ENCODE peak calls at places on chromosome 2, in eight cellular contexts. F is colonic mucosa, P is nephron progenitor cell, X is AG04450, V is A549, R is WTC11, Y is cardiac muscle cell, W is tibial nerve. I is an unnamed sample.

GRCh38 chr2:36564377-36564930 is 33.5 kb downstream of the FEZ2 start:
- DNase-seq in X (no peak), P (no peak), R (no peak), Y (no peak), W (no peak), F (no peak), V (no peak), I (no peak)

GRCh38 chr2:96552284-96553175 is 16.0 kb downstream of the ARID5A start:
- DNase-seq in W (no peak), F (peak), V (no peak), R (no peak), P (no peak), Y (no peak), X (no peak), I (no peak)

GRCh38 chr2:227862741-227863588 is 8.5 kb upstream of the DAW1 start:
- DNase-seq in W (peak), Y (peak), X (peak), V (peak), P (no peak), R (no peak), F (no peak), I (no peak)

GRCh38 chr2:114598329-114598728 is 155.9 kb downstream of the DPP10 start:
- DNase-seq in W (no peak), P (no peak), V (no peak), Y (no peak), X (no peak), F (no peak), R (no peak), I (no peak)

GRCh38 chr2:15762449-15762848 is 170.8 kb downstream of the DDX1 start:
- DNase-seq in W (no peak), Y (no peak), R (no peak), X (no peak), P (no peak), F (no peak), V (no peak), I (peak)

GRCh38 chr2:168758970-168759820 is 43.2 kb upstream of the NOSTRIN start:
- DNase-seq in W (peak), P (peak), F (no peak), R (no peak), V (peak), X (peak), Y (peak), I (no peak)

GRCh38 chr2:34229998-34230397 is 630.9 kb upstream of the FAM98A start:
- DNase-seq in P (no peak), W (no peak), V (no peak), X (no peak), Y (no peak), R (no peak), F (no peak), I (no peak)

GRCh38 chr2:179954026-179954425 is 53.1 kb downstream of the CWC22 start:
- DNase-seq in Y (no peak), P (no peak), F (no peak), V (peak), R (no peak), W (no peak), X (no peak), I (no peak)

GRCh38 chr2:134009440-134009839 is 244.4 kb upstream of the MGAT5 start:
- DNase-seq in F (no peak), Y (no peak), X (no peak), R (no peak), V (no peak), W (no peak), P (no peak), I (no peak)

GRCh38 chr2:28687181-28687580 is 64.4 kb upstream of the PPP1CB start:
- DNase-seq in X (no peak), P (no peak), W (no peak), V (no peak), F (no peak), R (no peak), Y (no peak), I (no peak)

GRCh38 chr2:144424559-144425240 is 95.2 kb downstream of the ZEB2 start:
- DNase-seq in R (no peak), V (no peak), X (no peak), W (no peak), F (no peak), Y (no peak), P (no peak), I (no peak)

GRCh38 chr2:217838409-217838831 is 164.4 kb downstream of the TNS1 start:
- DNase-seq in W (no peak), X (no peak), R (no peak), Y (no peak), P (no peak), F (no peak), V (no peak), I (no peak)

GRCh38 chr2:154758871-154759270 is 60.4 kb downstream of the KCNJ3 start:
- DNase-seq in R (no peak), X (no peak), F (no peak), P (no peak), W (no peak), Y (no peak), V (no peak), I (no peak)

GRCh38 chr2:98037666-98038339 is 42.1 kb upstream of the TMEM131 start:
- DNase-seq in R (no peak), Y (no peak), V (no peak), X (no peak), P (no peak), F (peak), W (no peak), I (peak)

GRCh38 chr2:190973262-190973661 is 40.7 kb downstream of the STAT1 start:
- DNase-seq in V (no peak), F (no peak), P (no peak), W (no peak), X (no peak), R (no peak), Y (no peak), I (no peak)

GRCh38 chr2:116489944-116490343 is 1324.5 kb upstream of the DDX18 start:
- DNase-seq in W (no peak), V (no peak), X (no peak), Y (peak), P (no peak), R (no peak), F (no peak), I (no peak)

GRCh38 chr2:228722311-228722710 is 540.8 kb upstream of the SPHKAP start:
- DNase-seq in Y (no peak), W (no peak), R (no peak), F (no peak), V (no peak), P (no peak), X (no peak), I (no peak)

GRCh38 chr2:150138587-150138986 is 348.9 kb downstream of the RND3 start:
- DNase-seq in P (no peak), V (no peak), W (no peak), F (no peak), R (no peak), X (no peak), Y (no peak), I (no peak)

GRCh38 chr2:7272180-7272579 is 355.0 kb downstream of the RNF144A start:
- DNase-seq in R (no peak), X (no peak), V (no peak), F (no peak), P (no peak), Y (peak), W (no peak), I (no peak)

GRCh38 chr2:179265082-179265575 is 497 bp upstream of the SESTD1 start:
- DNase-seq in V (no peak), P (no peak), R (no peak), X (no peak), W (no peak), F (no peak), Y (peak), I (no peak)

GRCh38 chr2:98899041-98899702 is 36.9 kb downstream of the CRACDL start:
- DNase-seq in W (no peak), F (no peak), R (no peak), Y (no peak), V (no peak), P (no peak), X (no peak), I (peak)

GRCh38 chr2:102801098-102801718 is 39.4 kb downstream of the TMEM182 start:
- DNase-seq in W (no peak), Y (peak), X (no peak), V (peak), P (no peak), F (no peak), R (no peak), I (no peak)

GRCh38 chr2:102801858-102802699 is 40.2 kb downstream of the TMEM182 start:
- DNase-seq in W (no peak), F (no peak), R (no peak), P (no peak), V (no peak), Y (no peak), X (no peak), I (no peak)

GRCh38 chr2:102803041-102803896 is 41.4 kb downstream of the TMEM182 start:
- DNase-seq in W (no peak), V (no peak), R (no peak), Y (no peak), P (no peak), F (no peak), X (no peak), I (no peak)

GRCh38 chr2:102806250-102806837 is 44.5 kb downstream of the TMEM182 start:
- DNase-seq in Y (peak), X (peak), W (peak), F (peak), P (peak), R (peak), V (peak), I (peak)

GRCh38 chr2:102803897-102804217 is 42.0 kb downstream of the TMEM182 start:
- DNase-seq in Y (no peak), V (no peak), W (no peak), X (no peak), P (no peak), F (no peak), R (no peak), I (no peak)
- TF ChIP-seq CTCF in Y (no peak), V (no peak), W (no peak), X (no peak), P (no peak), F (no peak), R (no peak), I (no peak)

DNA sequence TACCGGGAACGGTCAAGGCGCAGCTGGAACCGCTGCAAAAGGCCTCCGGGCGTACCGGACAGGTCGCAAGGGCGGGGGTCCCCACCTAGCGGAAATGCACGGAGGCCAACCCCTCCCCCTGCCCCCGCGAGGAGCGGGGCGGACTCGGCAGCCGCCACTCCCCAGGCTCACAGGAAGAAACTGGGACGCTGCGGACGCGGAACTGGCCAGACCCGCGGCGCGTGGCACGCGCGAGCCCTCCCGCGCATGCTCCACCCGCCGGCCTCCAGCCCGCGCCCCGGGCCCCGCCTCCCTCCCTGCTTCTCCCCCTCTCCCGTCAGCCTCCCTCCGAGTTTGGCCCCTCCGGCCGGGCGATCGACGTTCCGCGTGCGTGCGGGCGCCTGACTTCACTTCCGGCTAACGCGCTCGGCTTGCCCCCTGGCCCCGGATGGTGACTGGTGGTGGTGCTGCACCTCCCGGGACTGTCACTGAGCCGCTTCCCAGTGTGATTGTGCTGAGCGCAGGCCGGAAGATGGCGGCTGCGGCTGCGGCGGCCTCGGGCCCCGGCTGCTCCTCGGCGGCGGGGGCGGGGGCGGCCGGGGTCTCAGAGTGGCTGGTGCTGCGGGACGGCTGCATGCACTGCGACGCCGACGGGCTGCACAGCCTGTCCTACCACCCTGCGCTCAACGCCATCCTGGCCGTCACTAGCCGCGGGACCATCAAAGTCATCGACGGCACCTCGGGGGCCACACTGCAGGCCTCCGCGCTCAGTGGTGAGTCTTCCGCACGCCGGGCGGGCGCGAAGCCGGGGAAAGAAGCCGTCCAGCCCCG is at the start of gene BIRC6:
- DNase-seq in P (peak), R (peak), F (peak), X (peak), W (peak), Y (peak), V (peak), I (peak)
- TF ChIP-seq CTCF in P (no peak), R (no peak), F (no peak), X (no peak), W (peak), Y (no peak), V (no peak), I (no peak)

GRCh38 chr2:26520065-26520464 is 42.1 kb upstream of the OTOF start:
- DNase-seq in P (no peak), V (no peak), X (no peak), R (no peak), Y (no peak), F (no peak), W (no peak), I (no peak)

GRCh38 chr2:26519396-26519991 is 41.6 kb upstream of the OTOF start:
- DNase-seq in R (no peak), Y (no peak), F (no peak), V (no peak), W (no peak), X (no peak), P (no peak), I (no peak)

GRCh38 chr2:26522325-26523120 is 44.6 kb upstream of the OTOF start:
- DNase-seq in V (no peak), Y (no peak), X (no peak), W (no peak), P (no peak), F (no peak), R (no peak), I (no peak)

GRCh38 chr2:26521913-26522180 is 43.9 kb upstream of the OTOF start:
- DNase-seq in Y (no peak), F (no peak), V (no peak), W (no peak), X (no peak), R (no peak), P (no peak), I (no peak)

GRCh38 chr2:26521054-26521912 is 43.4 kb upstream of the OTOF start:
- DNase-seq in P (peak), W (no peak), R (peak), Y (peak), V (peak), F (no peak), X (no peak), I (no peak)
- TF ChIP-seq CTCF in P (peak), W (no peak), R (no peak), Y (peak), V (peak), F (peak), X (peak), I (peak)

GRCh38 chr2:197804758-197805597 is 585 bp downstream of the PLCL1 start:
- DNase-seq in R (peak), F (peak), W (peak), V (no peak), Y (peak), X (no peak), P (peak), I (no peak)

GRCh38 chr2:197803033-197803444 is 1.4 kb upstream of the PLCL1 start:
- DNase-seq in Y (peak), X (peak), R (no peak), V (peak), P (no peak), W (peak), F (no peak), I (no peak)

GRCh38 chr2:197806317-197806633 is 1.9 kb downstream of the PLCL1 start:
- DNase-seq in X (no peak), V (no peak), R (no peak), Y (peak), W (no peak), P (no peak), F (no peak), I (no peak)

GRCh38 chr2:197805598-197806316 is 1.4 kb downstream of the PLCL1 start:
- DNase-seq in F (no peak), W (no peak), X (no peak), P (no peak), R (no peak), V (no peak), Y (peak), I (no peak)

DNA sequence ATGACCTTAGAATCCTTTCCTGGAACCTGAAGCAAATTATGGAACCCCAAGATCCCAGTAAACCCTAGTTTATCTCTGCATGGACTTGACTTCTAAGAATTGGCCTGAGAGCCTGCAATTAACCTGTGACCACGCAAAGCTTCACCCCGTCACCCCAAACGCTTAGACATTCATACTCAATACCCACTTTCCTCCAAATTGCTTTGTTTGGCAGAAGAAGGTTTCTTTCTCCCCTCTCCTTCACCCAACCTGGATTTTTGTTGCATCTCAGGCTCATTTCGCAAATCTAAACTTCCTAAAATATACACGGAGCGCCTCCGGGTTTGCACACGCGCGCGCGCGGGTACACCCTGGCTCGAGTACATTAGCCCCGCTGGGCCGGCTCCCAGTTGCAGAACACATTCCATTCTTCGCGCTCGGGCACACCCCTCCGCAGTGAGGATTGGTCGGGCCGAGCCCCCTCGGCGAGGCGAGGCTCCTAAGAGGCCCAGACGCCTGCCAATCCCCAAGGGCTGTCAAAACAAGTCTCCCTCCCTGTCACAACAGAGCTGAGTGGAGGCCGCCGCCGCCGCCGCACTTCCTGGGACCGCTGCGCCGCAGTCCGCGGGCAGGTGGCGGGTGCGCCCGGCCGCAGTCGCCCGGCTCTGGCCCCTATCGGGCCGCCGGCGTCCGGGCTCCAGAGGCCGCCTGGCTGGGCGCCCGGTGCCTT is at the start of gene PLCL1:
- DNase-seq in V (peak), X (peak), P (peak), F (peak), Y (peak), W (peak), R (peak), I (peak)
- TF ChIP-seq CTCF in V (no peak), X (no peak), P (no peak), F (no peak), Y (no peak), W (no peak), R (no peak), I (no peak)

GRCh38 chr2:90209009-90209408 is 1517.5 kb downstream of the RPIA start:
- DNase-seq in Y (no peak), W (no peak), R (no peak), F (no peak), V (no peak), P (no peak), X (no peak), I (no peak)

GRCh38 chr2:90209806-90210205 is 1518.3 kb downstream of the RPIA start:
- DNase-seq in X (no peak), Y (no peak), F (no peak), W (no peak), R (no peak), V (no peak), P (no peak), I (no peak)

DNA sequence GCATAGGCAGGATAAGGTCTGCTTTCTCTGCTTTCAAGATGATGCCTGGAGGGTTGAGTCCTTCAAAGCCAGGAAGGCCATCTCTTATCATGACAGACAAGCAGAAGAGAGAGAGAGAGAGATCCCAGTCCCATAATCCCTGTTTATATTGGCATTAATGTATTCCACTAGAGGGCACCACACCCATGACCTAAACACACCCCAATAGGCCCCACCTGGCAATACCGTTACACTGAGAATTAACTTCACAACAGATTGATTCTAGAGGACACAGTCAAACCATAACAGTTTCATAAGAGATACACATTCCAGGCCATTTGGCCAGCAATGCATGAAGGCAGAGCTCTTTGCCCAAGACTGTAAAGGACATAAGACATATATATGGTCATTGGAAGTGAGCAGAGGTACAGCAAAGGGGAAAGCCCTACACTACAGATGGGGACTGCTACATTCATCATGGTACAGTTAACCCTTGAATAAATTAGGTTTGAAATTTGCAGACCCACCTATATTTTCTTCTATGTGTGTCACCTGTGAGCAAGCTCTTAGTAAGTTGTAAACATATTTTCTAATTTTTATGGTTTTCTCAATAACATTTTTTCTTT is 1516.1 kb downstream of the RPIA start:
- DNase-seq in V (peak), P (no peak), R (no peak), Y (peak), X (no peak), W (no peak), F (no peak), I (no peak)
- TF ChIP-seq CTCF in V (peak), P (no peak), R (no peak), Y (peak), X (no peak), W (no peak), F (peak), I (no peak)

DNA sequence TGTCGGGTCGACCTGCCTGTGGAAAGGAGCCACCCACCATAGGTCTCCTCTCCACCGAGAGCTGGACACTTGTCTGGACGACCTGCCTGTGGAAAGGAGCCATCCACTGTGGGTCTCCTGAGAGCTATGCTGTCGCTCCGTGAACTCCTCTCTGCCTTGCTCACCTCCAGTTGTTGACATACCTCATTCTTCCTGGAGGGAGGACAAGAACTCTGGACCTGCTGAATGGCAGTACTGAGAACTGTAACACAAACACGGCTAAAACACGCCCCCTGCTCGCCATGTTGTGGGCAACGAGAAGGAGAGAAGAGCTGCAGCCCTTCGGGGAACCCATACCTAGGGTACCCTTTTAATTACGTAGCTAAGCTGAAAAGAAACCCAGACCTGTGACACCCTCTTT is 77.6 kb downstream of the PTPN4 start:
- DNase-seq in V (no peak), X (no peak), Y (no peak), R (no peak), P (no peak), F (no peak), W (no peak), I (no peak)
- TF ChIP-seq CTCF in V (no peak), X (no peak), Y (no peak), R (no peak), P (no peak), F (no peak), W (no peak), I (no peak)

DNA sequence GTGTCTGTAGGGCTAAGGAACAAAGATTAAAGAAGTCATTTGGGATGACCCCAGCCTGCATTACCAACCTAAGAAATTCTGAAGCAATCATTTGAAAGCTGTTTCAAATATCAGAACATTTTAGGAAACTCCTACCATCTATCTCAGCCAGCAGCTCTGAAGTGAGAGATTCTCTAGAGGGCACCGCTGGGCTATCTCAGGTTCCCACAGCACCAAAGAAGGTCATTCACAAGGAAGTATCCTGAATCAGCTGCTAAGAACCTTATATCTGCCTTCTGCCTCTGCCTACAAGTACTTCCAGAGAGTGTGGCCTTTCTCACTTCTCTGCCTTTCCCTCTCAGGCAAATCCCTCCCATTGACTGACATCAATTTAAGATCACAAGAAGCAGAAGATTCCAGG is 13.4 kb upstream of the EVA1A start:
- DNase-seq in W (no peak), F (no peak), P (no peak), R (no peak), Y (no peak), V (peak), X (no peak), I (no peak)
- TF ChIP-seq CTCF in W (no peak), F (no peak), P (no peak), R (no peak), Y (no peak), V (no peak), X (no peak), I (no peak)